ENCODE peak calls at places on chromosomes 5 and 9, in eight cellular contexts. L, M, D, F, G, X, V and B are unnamed samples.
A peak's percentile ranks its signal among the peaks of the same experiment; 100 is the strongest.

GRCh38 chr5:89457411-89458329 is 574.7 kb upstream of the MEF2C start:
- DNase-seq in L (peak; percentile 10), M (no peak), D (peak; percentile 81), F (no peak), G (peak; percentile 51), X (no peak), V (no peak), B (no peak)

GRCh38 chr9:19050637-19051591 is 1.7 kb downstream of the RRAGA start:
- DNase-seq in L (no peak), M (no peak), D (no peak), F (no peak), G (no peak), X (no peak), V (no peak), B (no peak)

GRCh38 chr5:121031487-121031886 is 567.4 kb downstream of the PRR16 start:
- DNase-seq in L (no peak), M (no peak), D (no peak), F (no peak), G (no peak), X (peak; percentile 43), V (no peak), B (no peak)

GRCh38 chr5:149416977-149417713 is 38.1 kb upstream of the IL17B start:
- DNase-seq in L (no peak), M (no peak), D (peak; percentile 57), F (no peak), G (no peak), X (peak; percentile 95), V (no peak), B (no peak)

GRCh38 chr5:169344629-169345028 is 43.7 kb upstream of the SLIT3 start:
- DNase-seq in L (peak; percentile 7), M (no peak), D (no peak), F (no peak), G (no peak), X (no peak), V (no peak), B (no peak)

GRCh38 chr9:127155314-127155713 is 32.9 kb upstream of the ANGPTL2 start:
- DNase-seq in L (no peak), M (no peak), D (no peak), F (no peak), G (no peak), X (no peak), V (no peak), B (no peak)

GRCh38 chr9:37029776-37030590 is 4.1 kb downstream of the PAX5 start:
- DNase-seq in L (no peak), M (peak; percentile 81), D (no peak), F (no peak), G (no peak), X (no peak), V (no peak), B (no peak)

GRCh38 chr5:79924936-79925893 is 65.8 kb downstream of the MTX3 start:
- DNase-seq in L (no peak), M (no peak), D (no peak), F (peak; percentile 7), G (no peak), X (peak; percentile 4), V (no peak), B (no peak)

GRCh38 chr5:5826911-5827310 is 404.4 kb downstream of the ICE1 start:
- DNase-seq in L (no peak), M (no peak), D (no peak), F (no peak), G (no peak), X (no peak), V (no peak), B (no peak)

GRCh38 chr5:14449052-14449661 is 132.4 kb upstream of the OTULINL start:
- DNase-seq in L (no peak), M (no peak), D (no peak), F (no peak), G (no peak), X (no peak), V (no peak), B (no peak)

GRCh38 chr5:156479864-156480263 is 152.9 kb downstream of the SGCD start:
- DNase-seq in L (no peak), M (no peak), D (no peak), F (no peak), G (no peak), X (no peak), V (no peak), B (no peak)

GRCh38 chr5:140321796-140322195 is 18.9 kb upstream of the PFDN1 start:
- DNase-seq in L (peak; percentile 32), M (peak; percentile 86), D (no peak), F (no peak), G (no peak), X (no peak), V (no peak), B (no peak)

GRCh38 chr9:107794259-107794658 is 304.7 kb upstream of the KLF4 start:
- DNase-seq in L (no peak), M (no peak), D (no peak), F (no peak), G (no peak), X (no peak), V (no peak), B (no peak)

GRCh38 chr9:120235081-120235480 is 344.9 kb downstream of the CDK5RAP2 start:
- DNase-seq in L (no peak), M (no peak), D (no peak), F (no peak), G (no peak), X (no peak), V (no peak), B (no peak)

GRCh38 chr9:91421987-91422765 is 1.5 kb downstream of the NFIL3 start:
- DNase-seq in L (peak; percentile 42), M (no peak), D (no peak), F (no peak), G (no peak), X (peak; percentile 64), V (peak; percentile 6), B (no peak)

GRCh38 chr5:9284781-9285307 is 261.0 kb downstream of the SEMA5A start:
- DNase-seq in L (no peak), M (no peak), D (no peak), F (no peak), G (no peak), X (peak; percentile 29), V (no peak), B (no peak)

DNA sequence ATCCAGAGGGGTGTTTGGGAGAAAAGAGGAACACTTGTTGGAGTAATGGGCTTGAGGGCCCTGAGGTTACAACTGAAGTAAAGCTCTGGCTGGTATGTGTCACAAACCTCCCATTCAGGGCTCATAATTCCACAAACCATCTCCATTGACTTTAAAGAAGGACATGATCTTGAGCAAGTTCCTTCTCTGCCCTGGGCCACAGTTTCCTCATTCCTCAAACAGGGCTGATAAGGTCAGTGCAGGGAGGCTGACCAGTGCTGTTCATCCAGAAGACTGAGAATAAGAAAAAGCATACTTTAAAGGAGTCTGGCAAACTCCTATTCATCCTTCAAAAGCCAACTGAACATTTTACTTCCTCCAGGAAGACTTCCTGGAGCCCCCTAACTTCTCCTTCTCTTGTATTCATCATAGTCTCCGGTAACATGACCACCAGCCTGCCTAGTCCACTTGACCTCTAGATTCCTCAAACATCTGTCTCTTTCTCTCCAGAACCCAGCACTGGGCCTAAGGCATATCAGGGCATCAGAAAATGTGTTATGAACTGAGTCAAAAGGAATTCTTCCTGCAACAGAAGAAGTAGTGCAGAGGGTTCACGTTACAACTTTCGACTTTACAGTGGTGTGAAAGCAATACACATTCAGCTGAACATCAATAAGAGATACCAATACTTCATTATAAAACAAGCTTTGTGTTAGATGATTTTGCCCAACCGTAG is 20.7 kb upstream of the PTPN3 start:
- DNase-seq in L (no peak), M (no peak), D (no peak), F (no peak), G (no peak), X (no peak), V (no peak), B (no peak)
- H3K27ac ChIP-seq in L (no peak overlapping the region), M (no peak overlapping the region), D (no peak overlapping the region), F (no peak overlapping the region), G (no peak overlapping the region), X (no peak overlapping the region), V (no peak overlapping the region), B (no peak overlapping the region)

GRCh38 chr9:134808393-134808792 is 72.2 kb upstream of the FCN2 start:
- DNase-seq in L (no peak), M (no peak), D (no peak), F (no peak), G (no peak), X (no peak), V (no peak), B (no peak)
- H3K27ac ChIP-seq in L (no peak overlapping the region), M (no peak overlapping the region), D (no peak overlapping the region), F (no peak overlapping the region), G (no peak overlapping the region), X (no peak overlapping the region), V (no peak overlapping the region), B (no peak overlapping the region)

GRCh38 chr5:132418876-132419275 is 49.4 kb downstream of the SLC22A5 start:
- DNase-seq in L (no peak), M (no peak), D (no peak), F (no peak), G (no peak), X (no peak), V (no peak), B (no peak)

GRCh38 chr5:132417889-132418432 is 48.5 kb downstream of the SLC22A5 start:
- DNase-seq in L (no peak), M (peak; percentile 58), D (no peak), F (no peak), G (no peak), X (no peak), V (no peak), B (no peak)

GRCh38 chr5:132416306-132417009 is 46.9 kb downstream of the SLC22A5 start:
- DNase-seq in L (no peak), M (no peak), D (no peak), F (no peak), G (no peak), X (no peak), V (no peak), B (no peak)

GRCh38 chr5:132417461-132417860 is 48.0 kb downstream of the SLC22A5 start:
- DNase-seq in L (no peak), M (no peak), D (peak; percentile 20), F (no peak), G (no peak), X (no peak), V (no peak), B (no peak)

DNA sequence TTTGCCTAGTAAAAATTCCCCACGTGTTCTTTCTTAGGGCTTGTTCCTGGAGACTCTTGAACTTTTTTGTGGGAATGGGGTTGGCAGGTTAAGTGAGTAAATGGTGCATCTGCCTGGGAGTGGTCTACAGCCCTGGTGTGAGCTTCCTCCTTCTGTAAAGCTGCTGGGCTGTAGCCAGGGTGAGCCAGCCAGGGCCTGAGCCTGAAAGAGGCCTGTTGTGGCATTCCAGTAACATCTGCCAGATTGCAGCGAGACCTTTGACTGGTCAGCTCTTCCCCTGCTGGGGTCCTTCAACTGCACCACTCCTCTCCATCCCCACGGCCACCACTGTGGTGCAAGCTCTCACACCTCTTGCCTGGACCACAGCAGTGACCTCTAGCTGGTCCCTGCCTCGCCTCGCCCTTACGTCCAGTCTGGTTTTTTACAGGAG is 47.5 kb downstream of the SLC22A5 start:
- DNase-seq in L (no peak), M (peak; percentile 77), D (no peak), F (no peak), G (no peak), X (no peak), V (no peak), B (peak; percentile 19)
- H3K27ac ChIP-seq in L (no peak overlapping the region), M (peak overlapping the region; percentile 98), D (peak overlapping the region; percentile 96), F (peak overlapping the region; percentile 55), G (peak overlapping the region; percentile 34), X (no peak overlapping the region), V (no peak overlapping the region), B (peak overlapping the region; percentile 57)

DNA sequence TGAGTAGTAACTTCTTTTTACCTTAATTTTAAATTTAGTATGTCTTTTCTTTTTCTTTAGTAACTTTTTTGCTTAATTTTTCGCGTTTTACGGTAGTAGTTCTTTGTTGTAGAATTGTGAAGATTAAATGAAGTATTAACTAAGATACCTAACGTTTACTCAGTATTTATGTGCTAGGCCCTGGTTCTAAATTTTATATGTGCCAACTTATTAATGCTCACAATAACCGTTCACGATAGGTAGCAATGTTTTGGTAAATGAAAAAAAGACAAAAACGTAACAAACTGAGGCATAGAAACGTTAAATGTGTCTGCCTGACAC is 1.2 kb downstream of the MRPS30 start:
- DNase-seq in L (no peak), M (no peak), D (no peak), F (no peak), G (no peak), X (no peak), V (no peak), B (no peak)
- H3K27ac ChIP-seq in L (no peak overlapping the region), M (peak overlapping the region; percentile 95), D (no peak overlapping the region), F (peak overlapping the region; percentile 81), G (peak overlapping the region; percentile 82), X (peak overlapping the region; percentile 92), V (no peak overlapping the region), B (no peak overlapping the region)